ENCODE peak calls at places on chromosomes 11 and 22, in five cellular contexts. O is PC-3, H is AG09319, G is HL-60, V is GM23338. R is an unnamed sample.

GRCh38 chr11:11841121-11841604 is 609 bp upstream of the USP47 start:
- DNase-seq in O (peak; percentile 28), H (no peak), G (peak; percentile 36), V (peak; percentile 52), R (no peak)

GRCh38 chr22:47295226-47295901 is 532.9 kb downstream of the TBC1D22A start:
- DNase-seq in O (no peak), H (no peak), G (no peak), V (no peak), R (peak; percentile 80)

GRCh38 chr11:119530503-119530902 is 107.5 kb upstream of the THY1 start:
- DNase-seq in O (no peak), H (no peak), G (no peak), V (no peak), R (no peak)

GRCh38 chr11:77819921-77820564 is 479 bp downstream of the RSF1 start:
- DNase-seq in O (peak; percentile 35), H (no peak), G (peak; percentile 24), V (peak; percentile 83), R (peak; percentile 85)

GRCh38 chr11:113401718-113402117 is 14.1 kb downstream of the ANKK1 start:
- DNase-seq in O (peak; percentile 76), H (no peak), G (no peak), V (no peak), R (no peak)

GRCh38 chr11:12195773-12196172 is 85.4 kb downstream of the MICAL2 start:
- DNase-seq in O (no peak), H (no peak), G (no peak), V (no peak), R (no peak)

GRCh38 chr22:36292823-36293530 is 40.0 kb downstream of the APOL1 start:
- DNase-seq in O (no peak), H (no peak), G (no peak), V (no peak), R (no peak)

GRCh38 chr11:87239531-87239930 is 201.8 kb downstream of the TMEM135 start:
- DNase-seq in O (no peak), H (no peak), G (no peak), V (no peak), R (no peak)

GRCh38 chr22:48976556-48977535 is 850.8 kb downstream of the BRD1 start:
- DNase-seq in O (no peak), H (no peak), G (no peak), V (no peak), R (peak; percentile 81)

GRCh38 chr11:120401506-120401905 is 65.3 kb downstream of the ARHGEF12 start:
- DNase-seq in O (no peak), H (no peak), G (no peak), V (no peak), R (no peak)

GRCh38 chr11:11085580-11085979 is 227.7 kb upstream of the ZBED5 start:
- DNase-seq in O (no peak), H (no peak), G (no peak), V (no peak), R (no peak)

GRCh38 chr11:17443000-17443399 is 33.6 kb downstream of the ABCC8 start:
- DNase-seq in O (no peak), H (no peak), G (no peak), V (no peak), R (no peak)

GRCh38 chr11:17445240-17445795 is 31.3 kb downstream of the ABCC8 start:
- DNase-seq in O (no peak), H (no peak), G (no peak), V (no peak), R (no peak)

GRCh38 chr11:17446482-17446881 is 30.2 kb downstream of the ABCC8 start:
- DNase-seq in O (no peak), H (no peak), G (no peak), V (no peak), R (no peak)

GRCh38 chr11:17443423-17443822 is 33.2 kb downstream of the ABCC8 start:
- DNase-seq in O (no peak), H (no peak), G (no peak), V (no peak), R (no peak)

DNA sequence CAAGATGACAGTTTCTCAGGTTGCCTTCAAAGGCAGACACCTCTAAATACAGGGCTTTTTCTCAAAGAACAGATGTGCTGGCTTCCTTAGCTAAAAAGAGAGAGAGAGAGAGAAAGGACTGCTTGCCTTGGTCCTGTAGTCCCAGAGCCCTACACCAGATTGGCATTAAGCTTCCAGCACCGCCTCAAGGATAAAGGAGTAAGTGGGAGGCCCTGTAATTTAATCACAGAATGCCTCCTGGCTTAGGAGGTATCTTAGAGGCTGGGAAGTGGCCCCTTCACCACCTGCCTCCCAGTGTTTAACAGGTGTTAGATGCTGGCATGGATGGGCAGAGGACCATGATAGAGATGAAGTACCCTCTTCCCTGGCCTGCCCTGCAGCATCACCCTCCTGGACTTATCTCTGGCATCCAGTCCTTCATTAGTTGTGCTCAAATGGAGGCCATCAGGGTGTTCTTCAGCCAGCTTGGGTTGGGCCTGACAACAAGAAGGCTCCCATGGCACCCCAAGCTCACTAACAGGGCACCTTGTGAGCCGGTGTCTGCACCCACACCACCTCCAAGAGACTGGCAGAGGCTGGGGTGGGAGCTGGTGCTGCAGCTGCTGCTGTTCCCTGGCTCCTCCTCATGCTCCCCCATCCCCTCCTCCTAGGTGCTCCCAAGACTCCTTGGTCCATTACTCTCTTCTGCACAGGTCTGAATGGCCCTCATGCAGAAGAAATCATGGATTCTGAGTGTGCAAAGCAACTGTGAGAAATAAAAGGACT is 32.5 kb downstream of the ABCC8 start:
- DNase-seq in O (no peak), H (no peak), G (no peak), V (no peak), R (no peak)
- TF ChIP-seq CTCF in O (no peak), H (no peak), G (no peak), V (no peak), R (no peak)

GRCh38 chr11:33324211-33324985 is 67.2 kb downstream of the HIPK3 start:
- DNase-seq in O (no peak), H (no peak), G (peak; percentile 58), V (no peak), R (no peak)

GRCh38 chr11:33325456-33325855 is 68.3 kb downstream of the HIPK3 start:
- DNase-seq in O (no peak), H (no peak), G (no peak), V (no peak), R (no peak)

GRCh38 chr11:33334627-33335026 is 77.4 kb downstream of the HIPK3 start:
- DNase-seq in O (no peak), H (no peak), G (no peak), V (no peak), R (no peak)

DNA sequence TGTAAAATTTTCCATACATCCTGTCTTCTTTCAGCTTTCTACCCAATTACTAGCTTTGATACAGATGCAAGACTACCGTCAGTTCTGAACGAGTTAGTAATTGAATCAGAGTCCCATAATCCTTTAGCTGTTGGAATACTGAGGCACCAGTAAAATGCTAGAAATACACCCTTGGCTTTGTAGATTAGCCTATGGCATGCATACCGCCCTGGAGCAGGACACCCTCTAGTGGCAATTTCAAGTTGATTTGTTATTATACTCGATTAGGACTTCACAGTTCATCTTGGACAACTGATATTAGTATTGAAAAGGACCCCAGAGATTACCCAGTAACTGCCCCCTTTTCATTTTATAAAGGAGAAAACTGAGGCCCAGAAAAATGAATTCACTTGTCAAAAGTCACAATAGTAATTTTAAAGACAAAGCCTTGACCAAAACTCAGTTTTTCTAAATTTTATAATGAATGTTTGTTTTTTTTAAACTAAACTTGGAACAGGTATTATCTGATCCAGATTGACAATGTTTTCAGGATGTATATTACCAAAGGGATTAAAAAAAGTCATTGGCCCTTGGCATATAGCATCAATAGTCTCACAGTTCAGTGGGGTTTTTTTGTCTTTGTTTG is 72.6 kb downstream of the HIPK3 start:
- DNase-seq in O (peak; percentile 74), H (peak; percentile 22), G (peak; percentile 66), V (peak; percentile 73), R (no peak)
- TF ChIP-seq CTCF in O (peak; percentile 84), H (peak; percentile 54), G (peak; percentile 34), V (peak; percentile 82), R (peak; percentile 73)

DNA sequence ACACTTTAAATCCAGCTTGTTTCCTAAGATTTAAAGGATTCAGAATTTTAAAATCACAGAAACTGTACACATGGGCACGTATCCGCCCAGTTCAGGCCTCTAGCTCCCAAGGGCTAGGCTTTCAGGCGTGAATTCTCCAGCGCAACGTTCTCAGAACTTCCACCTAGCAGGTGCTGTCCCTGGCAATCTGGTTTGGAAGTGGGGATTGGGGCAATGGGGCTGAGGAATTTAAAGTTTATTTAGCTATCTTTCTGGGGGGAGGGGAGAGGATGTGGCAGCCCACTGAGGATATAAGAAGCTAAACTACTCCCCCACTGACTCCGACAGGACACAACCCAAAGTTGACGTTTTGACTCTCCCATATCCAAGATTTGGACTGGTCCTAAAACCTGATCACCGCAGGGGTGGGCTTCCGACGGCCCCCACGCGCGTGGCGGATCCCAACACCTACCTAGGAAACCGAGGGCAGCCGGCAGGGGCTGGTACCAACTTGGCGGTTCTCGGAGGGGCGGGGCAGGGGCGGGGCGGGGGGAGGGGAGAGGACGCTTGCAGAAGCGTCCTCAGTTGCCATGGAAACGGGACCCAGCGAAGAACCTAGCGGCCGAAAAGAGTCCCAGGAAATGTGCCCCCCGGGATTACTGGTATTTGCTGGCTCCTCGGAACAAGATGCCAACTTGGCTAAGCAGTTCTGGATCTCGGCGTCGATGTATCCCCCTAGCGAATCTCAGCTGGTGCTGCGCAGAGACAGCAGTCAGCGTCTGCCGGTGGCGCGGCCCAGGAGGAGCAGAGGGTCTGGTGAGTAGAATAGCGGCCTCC is at the start of gene HOATZ:
- DNase-seq in O (no peak), H (no peak), G (no peak), V (peak; percentile 95), R (no peak)
- TF ChIP-seq CTCF in O (no peak), H (no peak), G (no peak), V (no peak), R (peak; percentile 23)

DNA sequence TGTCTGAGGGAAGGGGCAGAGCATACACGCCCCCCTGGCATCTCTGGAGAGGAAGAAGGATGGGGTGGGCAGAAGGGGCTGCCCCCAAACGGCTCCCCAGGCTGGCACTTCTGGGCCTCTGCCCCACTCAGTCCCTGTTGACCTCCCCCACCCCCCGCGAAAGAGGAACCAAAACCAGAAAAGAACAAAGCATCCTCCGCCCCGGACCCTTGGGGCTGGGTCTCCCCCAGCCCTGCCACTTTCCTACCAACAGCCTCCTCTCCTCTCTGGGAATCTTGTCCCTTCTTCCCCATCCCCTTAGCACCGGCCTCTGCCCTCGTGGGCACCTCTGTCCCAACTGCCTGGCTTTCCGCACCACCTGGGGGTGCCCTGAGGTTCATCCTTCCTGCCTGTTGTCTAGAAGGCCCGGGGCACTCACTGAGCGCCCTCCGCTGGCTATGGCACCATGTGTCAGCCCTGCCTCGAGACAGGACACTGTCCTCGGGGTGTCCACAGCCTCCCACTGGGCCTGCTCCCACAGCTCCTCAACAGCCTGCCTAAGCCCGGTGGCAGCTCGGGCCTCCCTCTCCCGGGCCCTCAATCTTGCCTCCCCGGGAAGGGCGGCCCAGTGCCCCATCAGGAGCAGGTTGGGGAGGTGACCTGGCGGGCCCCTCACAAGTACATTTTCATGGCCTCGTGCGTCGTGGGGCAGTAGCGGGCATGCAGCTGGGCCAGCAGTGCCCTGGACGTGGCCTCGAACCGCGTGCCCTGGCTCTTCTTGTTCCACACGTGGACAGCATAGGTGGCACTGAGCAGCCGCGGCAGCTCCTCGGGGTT is 28.2 kb downstream of the A4GALT start:
- DNase-seq in O (no peak), H (no peak), G (no peak), V (peak; percentile 45), R (no peak)
- TF ChIP-seq CTCF in O (peak; percentile 30), H (no peak), G (no peak), V (peak; percentile 36), R (no peak)

R was measured in osteocyte.